ENCODE peak calls at places on chromosome 2, in six cellular contexts. C is CD8-positive, alpha-beta T cell; Z is small intestine; W is vagina; U is HCT116; I is Peyer's patch. Y is an unnamed sample.

GRCh38 chr2:234135750-234136221 is 85.3 kb downstream of the SPP2 start:
- DNase-seq in C (peak; percentile 27), Z (peak; percentile 69), W (no peak), U (peak; percentile 73), I (peak; percentile 41), Y (peak; percentile 48)

GRCh38 chr2:180033993-180034894 is 27.1 kb upstream of the CWC22 start:
- DNase-seq in C (no peak), Z (no peak), W (no peak), U (no peak), I (no peak), Y (no peak)

GRCh38 chr2:112869258-112869842 is 32.8 kb upstream of the IL1B start:
- DNase-seq in C (no peak), Z (peak; percentile 96), W (no peak), U (peak; percentile 86), I (no peak), Y (no peak)

GRCh38 chr2:95721726-95722125 is 129.9 kb downstream of the TRIM43 start:
- DNase-seq in C (no peak), Z (no peak), W (no peak), U (no peak), I (no peak), Y (no peak)

GRCh38 chr2:38181802-38182517 is 106.0 kb upstream of the CYP1B1 start:
- DNase-seq in C (no peak), Z (no peak), W (no peak), U (no peak), I (no peak), Y (no peak)

GRCh38 chr2:106124787-106125549 is 69.1 kb downstream of the UXS1 start:
- DNase-seq in C (no peak), Z (peak; percentile 29), W (no peak), U (no peak), I (no peak), Y (no peak)

GRCh38 chr2:59594671-59595222 is 958.7 kb downstream of the BCL11A start:
- DNase-seq in C (no peak), Z (no peak), W (no peak), U (no peak), I (no peak), Y (no peak)

GRCh38 chr2:69797836-69798465 is 31.5 kb upstream of the GMCL1 start:
- DNase-seq in C (no peak), Z (peak; percentile 47), W (no peak), U (no peak), I (no peak), Y (no peak)

GRCh38 chr2:11533278-11534077 is at the start of gene GREB1:
- DNase-seq in C (no peak), Z (no peak), W (no peak), U (no peak), I (no peak), Y (no peak)

GRCh38 chr2:202215179-202215578 is 23.2 kb downstream of the SUMO1 start:
- DNase-seq in C (no peak), Z (no peak), W (no peak), U (no peak), I (no peak), Y (no peak)

GRCh38 chr2:45220227-45220626 is 211.0 kb upstream of the SIX2 start:
- DNase-seq in C (no peak), Z (no peak), W (no peak), U (no peak), I (no peak), Y (no peak)

GRCh38 chr2:20209373-20210109 is 15.4 kb downstream of the SDC1 start:
- DNase-seq in C (no peak), Z (no peak), W (no peak), U (no peak), I (no peak), Y (no peak)

GRCh38 chr2:98604547-98604946 is 3.8 kb downstream of the COA5 start:
- DNase-seq in C (no peak), Z (no peak), W (no peak), U (no peak), I (no peak), Y (no peak)

GRCh38 chr2:195442458-195443175 is 214.4 kb upstream of the SLC39A10 start:
- DNase-seq in C (no peak), Z (no peak), W (no peak), U (no peak), I (no peak), Y (no peak)

GRCh38 chr2:223285505-223286265 is 233.7 kb downstream of the KCNE4 start:
- DNase-seq in C (no peak), Z (no peak), W (no peak), U (no peak), I (no peak), Y (no peak)

GRCh38 chr2:59025157-59025757 is 784.1 kb upstream of the FANCL start:
- DNase-seq in C (no peak), Z (peak; percentile 11), W (no peak), U (peak; percentile 8), I (peak; percentile 30), Y (no peak)

GRCh38 chr2:70789304-70790078 is 952 bp downstream of the FIGLA start:
- DNase-seq in C (peak; percentile 42), Z (peak; percentile 31), W (no peak), U (peak; percentile 46), I (peak; percentile 30), Y (peak; percentile 69)

GRCh38 chr2:69309336-69310048 is 77.5 kb downstream of the GFPT1 start:
- DNase-seq in C (no peak), Z (peak; percentile 56), W (no peak), U (no peak), I (no peak), Y (no peak)

GRCh38 chr2:70703900-70704549 is 64.0 kb downstream of the ADD2 start:
- DNase-seq in C (no peak), Z (no peak), W (peak; percentile 52), U (no peak), I (no peak), Y (no peak)

GRCh38 chr2:190802133-190802532 is 78.5 kb upstream of the GLS start:
- DNase-seq in C (no peak), Z (no peak), W (no peak), U (no peak), I (no peak), Y (no peak)

GRCh38 chr2:28956415-28956826 is 24.7 kb upstream of the TOGARAM2 start:
- DNase-seq in C (no peak), Z (peak; percentile 26), W (no peak), U (peak; percentile 18), I (no peak), Y (no peak)

GRCh38 chr2:218716070-218716469 is 5.4 kb downstream of the TTLL4 start:
- DNase-seq in C (no peak), Z (no peak), W (no peak), U (no peak), I (no peak), Y (no peak)

GRCh38 chr2:76579911-76580310 is 869.2 kb upstream of the GCFC2 start:
- DNase-seq in C (no peak), Z (no peak), W (no peak), U (no peak), I (no peak), Y (no peak)

GRCh38 chr2:44097322-44097907 is 71.3 kb upstream of the PPM1B start:
- DNase-seq in C (no peak), Z (no peak), W (no peak), U (no peak), I (no peak), Y (no peak)

GRCh38 chr2:165868211-165868610 is 74.2 kb upstream of the GALNT3 start:
- DNase-seq in C (no peak), Z (no peak), W (no peak), U (no peak), I (no peak), Y (no peak)

GRCh38 chr2:102932521-102932920 is 170.7 kb downstream of the TMEM182 start:
- DNase-seq in C (no peak), Z (no peak), W (no peak), U (no peak), I (no peak), Y (no peak)

GRCh38 chr2:19900536-19901200 is 1.1 kb downstream of the TTC32 start:
- DNase-seq in C (no peak), Z (peak; percentile 46), W (no peak), U (no peak), I (no peak), Y (peak; percentile 59)

GRCh38 chr2:53913721-53914120 is 54.0 kb upstream of the GPR75 start:
- DNase-seq in C (no peak), Z (no peak), W (no peak), U (no peak), I (no peak), Y (peak; percentile 18)

GRCh38 chr2:148244593-148245292 is 223.9 kb downstream of the MBD5 start:
- DNase-seq in C (no peak), Z (no peak), W (no peak), U (no peak), I (no peak), Y (no peak)

GRCh38 chr2:74828534-74828933 is 5.4 kb upstream of the HK2 start:
- DNase-seq in C (no peak), Z (no peak), W (no peak), U (no peak), I (no peak), Y (no peak)

GRCh38 chr2:223054193-223054781 is 2.3 kb downstream of the KCNE4 start:
- DNase-seq in C (no peak), Z (no peak), W (no peak), U (no peak), I (no peak), Y (no peak)

GRCh38 chr2:128442891-128443302 is 124.2 kb upstream of the HS6ST1 start:
- DNase-seq in C (no peak), Z (no peak), W (peak; percentile 82), U (no peak), I (no peak), Y (no peak)
- H3K4me1 ChIP-seq in C (no peaks in the 10 kb centered on the region), Z (peaks cover 4% of the 10 kb centered on the region), W (peaks cover 29% of the 10 kb centered on the region), U (no peaks in the 10 kb centered on the region), I (peaks cover 3% of the 10 kb centered on the region), Y (no peaks in the 10 kb centered on the region)

GRCh38 chr2:26612034-26612433 is 29.1 kb downstream of the CIB4 start:
- DNase-seq in C (no peak), Z (no peak), W (peak; percentile 34), U (no peak), I (no peak), Y (no peak)
- H3K4me1 ChIP-seq in C (peaks cover 24% of the 10 kb centered on the region), Z (peaks cover 20% of the 10 kb centered on the region), W (peaks cover 42% of the 10 kb centered on the region), U (peaks cover 7% of the 10 kb centered on the region), I (peaks cover 29% of the 10 kb centered on the region), Y (no peaks in the 10 kb centered on the region)

GRCh38 chr2:42965910-42966309 is 173.5 kb upstream of the HAAO start:
- DNase-seq in C (no peak), Z (no peak), W (no peak), U (no peak), I (no peak), Y (no peak)
- H3K4me1 ChIP-seq in C (peaks cover 18% of the 10 kb centered on the region), Z (peaks cover 4% of the 10 kb centered on the region), W (peaks cover 86% of the 10 kb centered on the region), U (no peaks in the 10 kb centered on the region), I (peaks cover 17% of the 10 kb centered on the region), Y (peaks cover 5% of the 10 kb centered on the region)

GRCh38 chr2:128319457-128319772 is 747 bp upstream of the HS6ST1 start:
- DNase-seq in C (no peak), Z (no peak), W (no peak), U (no peak), I (peak; percentile 14), Y (no peak)
- H3K4me1 ChIP-seq in C (peaks cover 32% of the 10 kb centered on the region), Z (peaks cover 3% of the 10 kb centered on the region), W (peaks cover 71% of the 10 kb centered on the region), U (peaks cover 27% of the 10 kb centered on the region), I (peaks cover 28% of the 10 kb centered on the region), Y (peaks cover 15% of the 10 kb centered on the region)

GRCh38 chr2:85744055-85744454 is 9.7 kb upstream of the ATOH8 start:
- DNase-seq in C (no peak), Z (no peak), W (no peak), U (no peak), I (no peak), Y (no peak)
- H3K4me1 ChIP-seq in C (no peaks in the 10 kb centered on the region), Z (peaks cover 9% of the 10 kb centered on the region), W (peaks cover 74% of the 10 kb centered on the region), U (peaks cover 40% of the 10 kb centered on the region), I (peaks cover 46% of the 10 kb centered on the region), Y (no peaks in the 10 kb centered on the region)

GRCh38 chr2:42136832-42137821 is 32.0 kb upstream of the EML4 start:
- DNase-seq in C (no peak), Z (no peak), W (no peak), U (no peak), I (no peak), Y (no peak)
- H3K4me1 ChIP-seq in C (peaks cover 62% of the 10 kb centered on the region), Z (peaks cover 16% of the 10 kb centered on the region), W (peaks cover 65% of the 10 kb centered on the region), U (peaks cover 47% of the 10 kb centered on the region), I (peaks cover 46% of the 10 kb centered on the region), Y (peaks cover 67% of the 10 kb centered on the region)